ENCODE peak calls at places on chromosomes 11 and 22, in seven cellular contexts. One of them, this sample, is unnamed.

GRCh38 chr11:2257023-2257700 is 13.2 kb downstream of the ASCL2 start:
- DNase-seq in suprapubic skin: peak
- DNase-seq in endothelial cell of umbilical vein: no peak
- DNase-seq in HCT116: no peak
- DNase-seq in breast epithelium: peak
- DNase-seq in sigmoid colon: no peak
- DNase-seq in upper lobe of left lung: peak
- DNase-seq in this sample: no peak

GRCh38 chr11:129249923-129250322 is 57.8 kb upstream of the ARHGAP32 start:
- DNase-seq in breast epithelium: no peak
- DNase-seq in endothelial cell of umbilical vein: no peak
- DNase-seq in sigmoid colon: no peak
- DNase-seq in HCT116: no peak
- DNase-seq in suprapubic skin: no peak
- DNase-seq in upper lobe of left lung: no peak
- DNase-seq in this sample: no peak

GRCh38 chr11:68838572-68838964 is 3.1 kb downstream of the CPT1A start:
- DNase-seq in HCT116: no peak
- DNase-seq in upper lobe of left lung: no peak
- DNase-seq in endothelial cell of umbilical vein: peak
- DNase-seq in sigmoid colon: peak
- DNase-seq in suprapubic skin: no peak
- DNase-seq in breast epithelium: no peak
- DNase-seq in this sample: no peak

GRCh38 chr11:133038850-133039249 is 493.5 kb downstream of the OPCML start:
- DNase-seq in upper lobe of left lung: no peak
- DNase-seq in suprapubic skin: no peak
- DNase-seq in sigmoid colon: no peak
- DNase-seq in endothelial cell of umbilical vein: no peak
- DNase-seq in HCT116: no peak
- DNase-seq in breast epithelium: no peak
- DNase-seq in this sample: no peak

GRCh38 chr11:96293583-96293982 is 49.4 kb downstream of the MAML2 start:
- DNase-seq in sigmoid colon: no peak
- DNase-seq in upper lobe of left lung: no peak
- DNase-seq in endothelial cell of umbilical vein: peak
- DNase-seq in HCT116: no peak
- DNase-seq in suprapubic skin: no peak
- DNase-seq in breast epithelium: no peak
- DNase-seq in this sample: no peak

GRCh38 chr11:57288771-57289579 is 35.8 kb downstream of the TNKS1BP1 start:
- DNase-seq in upper lobe of left lung: no peak
- DNase-seq in sigmoid colon: no peak
- DNase-seq in endothelial cell of umbilical vein: peak
- DNase-seq in suprapubic skin: no peak
- DNase-seq in breast epithelium: no peak
- DNase-seq in HCT116: no peak
- DNase-seq in this sample: no peak

GRCh38 chr11:95459268-95460040 is 228.5 kb upstream of the SESN3 start:
- DNase-seq in endothelial cell of umbilical vein: peak
- DNase-seq in sigmoid colon: no peak
- DNase-seq in HCT116: no peak
- DNase-seq in upper lobe of left lung: no peak
- DNase-seq in suprapubic skin: no peak
- DNase-seq in breast epithelium: no peak
- DNase-seq in this sample: no peak

GRCh38 chr11:128759597-128759996 is 65.7 kb downstream of the FLI1 start:
- DNase-seq in breast epithelium: no peak
- DNase-seq in upper lobe of left lung: no peak
- DNase-seq in sigmoid colon: no peak
- DNase-seq in HCT116: no peak
- DNase-seq in suprapubic skin: no peak
- DNase-seq in endothelial cell of umbilical vein: no peak
- DNase-seq in this sample: no peak

GRCh38 chr22:29343313-29343805 is 27.9 kb upstream of the RASL10A start:
- DNase-seq in suprapubic skin: peak
- DNase-seq in breast epithelium: peak
- DNase-seq in endothelial cell of umbilical vein: no peak
- DNase-seq in sigmoid colon: peak
- DNase-seq in HCT116: no peak
- DNase-seq in upper lobe of left lung: peak
- DNase-seq in this sample: no peak

GRCh38 chr11:119120639-119121007 is 757 bp upstream of the HINFP start:
- DNase-seq in endothelial cell of umbilical vein: no peak
- DNase-seq in breast epithelium: no peak
- DNase-seq in HCT116: no peak
- DNase-seq in upper lobe of left lung: no peak
- DNase-seq in sigmoid colon: no peak
- DNase-seq in suprapubic skin: no peak
- DNase-seq in this sample: no peak
- TF ChIP-seq POLR2AphosphoS5 in endothelial cell of umbilical vein: no peak
- TF ChIP-seq POLR2AphosphoS5 in breast epithelium: no peak
- TF ChIP-seq POLR2AphosphoS5 in HCT116: no peak
- TF ChIP-seq POLR2AphosphoS5 in upper lobe of left lung: no peak
- TF ChIP-seq POLR2AphosphoS5 in sigmoid colon: no peak
- TF ChIP-seq POLR2AphosphoS5 in suprapubic skin: no peak
- TF ChIP-seq POLR2AphosphoS5 in this sample: no peak

GRCh38 chr22:23197836-23198235 is 17.5 kb downstream of the BCR start:
- DNase-seq in HCT116: no peak
- DNase-seq in breast epithelium: no peak
- DNase-seq in sigmoid colon: no peak
- DNase-seq in upper lobe of left lung: no peak
- DNase-seq in suprapubic skin: no peak
- DNase-seq in endothelial cell of umbilical vein: no peak
- DNase-seq in this sample: no peak
- TF ChIP-seq POLR2A in HCT116: no peak
- TF ChIP-seq POLR2A in breast epithelium: no peak
- TF ChIP-seq POLR2A in sigmoid colon: no peak
- TF ChIP-seq POLR2A in upper lobe of left lung: no peak
- TF ChIP-seq POLR2A in suprapubic skin: no peak
- TF ChIP-seq POLR2A in endothelial cell of umbilical vein: no peak
- TF ChIP-seq POLR2A in this sample: no peak

DNA sequence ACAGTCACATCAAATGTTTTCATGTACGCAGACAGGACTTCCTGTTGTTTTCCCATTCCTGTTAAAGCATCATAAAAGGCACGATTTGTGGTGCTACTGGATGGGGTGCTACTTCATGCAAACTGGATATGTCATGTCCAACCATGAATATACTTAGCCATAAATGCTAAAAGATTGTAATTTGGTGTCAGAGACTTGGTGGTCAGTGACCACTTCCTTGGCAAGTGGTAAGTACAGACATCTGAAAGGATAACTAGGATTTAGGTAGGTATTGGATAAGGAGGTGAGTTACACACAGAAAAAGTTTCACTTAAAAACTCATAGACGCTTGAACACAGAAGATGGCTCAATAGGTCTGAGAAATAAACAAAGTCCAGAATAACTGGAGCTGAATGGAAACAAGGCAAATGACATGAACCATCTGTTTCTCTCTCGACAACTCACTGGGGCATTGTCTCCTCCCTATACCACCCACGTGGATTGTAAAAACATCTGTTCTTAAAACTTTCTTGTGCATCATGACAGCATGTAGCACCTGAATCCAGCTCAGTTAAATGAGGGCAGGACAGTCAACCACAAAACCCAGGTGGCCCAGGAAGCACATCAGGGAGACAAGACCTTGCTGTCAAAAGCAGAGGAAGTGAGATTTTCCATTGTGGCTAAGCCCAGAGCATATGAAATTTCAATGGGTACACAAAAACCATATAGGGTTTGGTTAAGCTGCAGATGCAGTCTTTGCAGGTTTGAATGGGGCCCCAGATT is 22.1 kb upstream of the IGLL5 start:
- DNase-seq in upper lobe of left lung: no peak
- DNase-seq in endothelial cell of umbilical vein: no peak
- DNase-seq in breast epithelium: no peak
- DNase-seq in suprapubic skin: no peak
- DNase-seq in sigmoid colon: no peak
- DNase-seq in HCT116: no peak
- DNase-seq in this sample: no peak
- TF ChIP-seq POLR2AphosphoS5 in upper lobe of left lung: no peak
- TF ChIP-seq POLR2AphosphoS5 in endothelial cell of umbilical vein: no peak
- TF ChIP-seq POLR2AphosphoS5 in breast epithelium: no peak
- TF ChIP-seq POLR2AphosphoS5 in suprapubic skin: no peak
- TF ChIP-seq POLR2AphosphoS5 in sigmoid colon: no peak
- TF ChIP-seq POLR2AphosphoS5 in HCT116: no peak
- TF ChIP-seq POLR2AphosphoS5 in this sample: peak

DNA sequence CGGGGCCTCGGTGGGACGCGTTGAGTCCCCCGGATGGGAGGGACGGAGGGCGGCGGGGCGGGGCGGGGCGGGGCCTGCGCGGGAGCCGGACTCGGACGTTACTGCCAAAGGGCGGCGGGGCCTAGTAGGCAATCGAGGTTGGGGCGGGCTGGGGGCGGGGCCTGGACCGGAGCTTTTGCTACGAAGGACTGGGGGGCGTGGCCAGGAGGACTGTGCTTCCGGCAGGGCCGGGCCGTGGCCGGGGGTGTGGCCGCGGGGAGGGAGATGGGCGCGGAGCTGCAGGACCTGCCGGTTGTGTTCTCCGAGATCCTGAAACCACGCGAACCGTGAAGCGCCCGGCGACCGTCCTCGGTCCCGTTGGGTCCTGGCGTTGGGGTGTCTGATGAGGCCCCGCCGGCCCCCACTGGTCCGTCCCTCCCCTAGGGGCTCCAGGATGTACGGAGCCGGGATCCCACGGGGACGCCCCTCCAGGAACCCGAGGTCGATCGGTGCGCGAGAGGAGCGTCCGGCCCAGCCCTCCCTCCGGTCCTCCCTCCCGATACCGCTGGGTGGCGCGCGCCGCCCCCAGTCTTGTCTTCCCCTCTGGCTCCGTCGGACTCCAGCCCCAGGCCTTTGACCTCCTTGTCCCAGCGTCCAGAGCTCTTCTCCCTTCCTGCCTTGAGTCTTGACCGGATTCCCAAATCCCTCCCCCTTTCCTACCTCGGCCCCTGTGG is 649 bp upstream of the NUDT8 start:
- DNase-seq in suprapubic skin: peak
- DNase-seq in endothelial cell of umbilical vein: peak
- DNase-seq in sigmoid colon: peak
- DNase-seq in breast epithelium: peak
- DNase-seq in HCT116: peak
- DNase-seq in upper lobe of left lung: peak
- DNase-seq in this sample: peak
- TF ChIP-seq POLR2A in suprapubic skin: no peak
- TF ChIP-seq POLR2A in endothelial cell of umbilical vein: peak
- TF ChIP-seq POLR2A in sigmoid colon: peak
- TF ChIP-seq POLR2A in breast epithelium: peak
- TF ChIP-seq POLR2A in HCT116: peak
- TF ChIP-seq POLR2A in upper lobe of left lung: peak
- TF ChIP-seq POLR2A in this sample: peak

GRCh38 chr11:123166095-123166559 is 28.9 kb downstream of the CLMP start:
- DNase-seq in HCT116: no peak
- DNase-seq in endothelial cell of umbilical vein: no peak
- DNase-seq in suprapubic skin: no peak
- DNase-seq in breast epithelium: no peak
- DNase-seq in upper lobe of left lung: no peak
- DNase-seq in sigmoid colon: peak
- DNase-seq in this sample: no peak
- TF ChIP-seq POLR2AphosphoS5 in HCT116: no peak
- TF ChIP-seq POLR2AphosphoS5 in endothelial cell of umbilical vein: no peak
- TF ChIP-seq POLR2AphosphoS5 in suprapubic skin: no peak
- TF ChIP-seq POLR2AphosphoS5 in breast epithelium: no peak
- TF ChIP-seq POLR2AphosphoS5 in upper lobe of left lung: peak
- TF ChIP-seq POLR2AphosphoS5 in sigmoid colon: peak
- TF ChIP-seq POLR2AphosphoS5 in this sample: no peak